ENCODE peak calls at places on chromosomes 12 and 14, in five cellular contexts. Y is bronchial epithelial cell, A is lower lobe of right lung, Q is breast epithelium, X is ovary. C is an unnamed sample.

GRCh38 chr12:78359530-78359929 is 505.0 kb upstream of the SYT1 start:
- DNase-seq in Y (no peak), A (no peak), Q (no peak), X (peak; percentile 74), C (no peak)

GRCh38 chr14:81144811-81145598 is 75.8 kb downstream of the GTF2A1 start:
- DNase-seq in Y (no peak), A (no peak), Q (no peak), X (no peak), C (no peak)

GRCh38 chr14:88613552-88614010 is 50.7 kb downstream of the ZC3H14 start:
- DNase-seq in Y (peak; percentile 69), A (no peak), Q (no peak), X (no peak), C (no peak)

GRCh38 chr12:6695313-6696045 is 5.1 kb downstream of the PIANP start:
- DNase-seq in Y (no peak), A (no peak), Q (no peak), X (peak; percentile 25), C (no peak)

GRCh38 chr14:79580414-79580813 is 630.9 kb downstream of the DIO2 start:
- DNase-seq in Y (no peak), A (no peak), Q (no peak), X (no peak), C (no peak)

GRCh38 chr14:99055816-99056215 is 216.2 kb downstream of the BCL11B start:
- DNase-seq in Y (no peak), A (no peak), Q (no peak), X (no peak), C (peak; percentile 52)

GRCh38 chr14:103624860-103625259 is 4.2 kb upstream of the KLC1 start:
- DNase-seq in Y (peak; percentile 80), A (peak; percentile 81), Q (peak; percentile 49), X (no peak), C (no peak)

GRCh38 chr14:52596861-52597260 is 44.2 kb downstream of the GPR137C start:
- DNase-seq in Y (peak; percentile 55), A (no peak), Q (no peak), X (no peak), C (no peak)

GRCh38 chr14:99724196-99724891 is 40.2 kb downstream of the CYP46A1 start:
- DNase-seq in Y (no peak), A (peak; percentile 17), Q (peak; percentile 6), X (peak; percentile 29), C (peak; percentile 75)

GRCh38 chr12:89909753-89910152 is 201.1 kb upstream of the ATP2B1 start:
- DNase-seq in Y (no peak), A (no peak), Q (no peak), X (no peak), C (no peak)

GRCh38 chr12:10673660-10674384 is at the start of gene STYK1:
- DNase-seq in Y (peak; percentile 85), A (peak; percentile 72), Q (peak; percentile 60), X (peak; percentile 42), C (no peak)

GRCh38 chr14:68734231-68734732 is 58.6 kb downstream of the ZFP36L1 start:
- DNase-seq in Y (peak; percentile 37), A (no peak), Q (no peak), X (no peak), C (no peak)

GRCh38 chr14:91403069-91403600 is 14.5 kb downstream of the CCDC88C start:
- DNase-seq in Y (no peak), A (peak; percentile 31), Q (no peak), X (no peak), C (no peak)

GRCh38 chr12:119204716-119205285 is 26.1 kb downstream of the HSPB8 start:
- DNase-seq in Y (no peak), A (no peak), Q (no peak), X (no peak), C (no peak)

GRCh38 chr14:36161781-36162180 is 14.7 kb downstream of the PTCSC3 start:
- DNase-seq in Y (peak; percentile 54), A (no peak), Q (no peak), X (no peak), C (no peak)

GRCh38 chr12:131929530-131930456 is 717 bp downstream of the PUS1 start:
- DNase-seq in Y (peak; percentile 4), A (no peak), Q (no peak), X (peak; percentile 52), C (no peak)

GRCh38 chr12:65943388-65944137 is 119.3 kb downstream of the HMGA2 start:
- DNase-seq in Y (no peak), A (no peak), Q (no peak), X (no peak), C (no peak)
- TF ChIP-seq CTCF in Y (peak; percentile 12), A (no peak), Q (no peak), X (no peak), C (peak; percentile 35)

DNA sequence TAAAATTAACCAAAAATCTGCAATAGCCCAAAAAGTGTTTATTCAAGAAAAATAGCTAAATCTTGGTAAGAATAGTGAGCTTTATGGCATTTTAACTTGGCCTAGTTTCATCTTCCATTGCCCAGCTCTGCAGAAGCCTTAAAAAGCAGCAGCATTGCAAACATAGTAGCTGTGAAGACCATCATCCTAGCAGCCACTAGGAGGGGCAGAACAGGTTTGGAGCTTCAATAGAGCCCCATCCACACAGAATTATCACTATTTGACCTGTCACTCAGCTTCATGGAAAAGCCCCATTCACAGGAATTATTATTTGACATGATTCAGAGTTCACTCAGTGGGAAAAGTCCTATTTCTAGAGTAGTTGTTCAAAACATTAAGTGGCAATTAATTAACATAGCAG is 7.3 kb downstream of the CLEC14A start:
- DNase-seq in Y (no peak), A (no peak), Q (no peak), X (no peak), C (no peak)
- TF ChIP-seq CTCF in Y (no peak), A (peak; percentile 7), Q (no peak), X (no peak), C (no peak)

GRCh38 chr12:60106207-60106606 is 510.4 kb downstream of the SLC16A7 start:
- DNase-seq in Y (peak; percentile 44), A (no peak), Q (no peak), X (no peak), C (no peak)
- TF ChIP-seq CTCF in Y (peak; percentile 25), A (no peak), Q (no peak), X (no peak), C (peak; percentile 83)

GRCh38 chr12:26030371-26030770 is 71.9 kb downstream of the RASSF8 start:
- DNase-seq in Y (no peak), A (no peak), Q (no peak), X (no peak), C (no peak)
- TF ChIP-seq CTCF in Y (no peak), A (no peak), Q (no peak), X (no peak), C (no peak)

DNA sequence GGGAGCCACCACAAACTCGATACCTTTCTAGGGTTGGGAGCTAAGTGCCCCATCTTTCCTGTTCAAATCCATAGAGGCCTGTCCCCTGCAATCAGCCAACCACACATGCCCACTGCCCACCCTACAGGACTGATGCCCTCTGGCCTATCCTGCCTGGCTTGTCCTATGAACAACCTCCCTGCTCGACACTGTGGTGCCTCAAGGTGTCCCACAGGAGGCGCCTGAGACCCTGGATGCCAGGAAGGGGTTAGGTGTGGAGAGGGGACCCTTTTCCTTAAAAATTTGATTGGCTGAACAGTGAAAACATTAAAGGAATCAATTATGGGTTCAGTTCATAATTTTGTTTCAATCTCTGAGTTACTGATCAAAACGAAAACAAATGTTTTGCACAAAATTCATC is 97.3 kb upstream of the FZD10 start:
- DNase-seq in Y (no peak), A (no peak), Q (no peak), X (no peak), C (no peak)
- TF ChIP-seq CTCF in Y (no peak), A (no peak), Q (no peak), X (no peak), C (no peak)

C was measured in chondrocyte.